ENCODE peak calls at places on chromosomes 7 and 10, in four cellular contexts. Z is EH, G is renal cortical epithelial cell, X is T-helper 1 cell. P is an unnamed sample.

GRCh38 chr7:112135815-112136706 is 70.1 kb downstream of the DOCK4 start:
- DNase-seq in Z (no peak), G (peak; percentile 16), X (no peak), P (no peak)

GRCh38 chr10:31133628-31134302 is 102.1 kb upstream of the ZNF438 start:
- DNase-seq in Z (peak; percentile 77), G (peak; percentile 28), X (peak; percentile 90), P (no peak)

GRCh38 chr7:64099656-64100531 is 54.7 kb downstream of the ZNF727 start:
- DNase-seq in Z (no peak), G (no peak), X (no peak), P (no peak)

GRCh38 chr7:141203177-141203576 is 129.3 kb downstream of the TMEM178B start:
- DNase-seq in Z (no peak), G (no peak), X (no peak), P (no peak)

GRCh38 chr7:45711161-45711490 is 137.0 kb downstream of the ADCY1 start:
- DNase-seq in Z (no peak), G (no peak), X (no peak), P (no peak)

GRCh38 chr7:122183106-122183505 is 39.1 kb upstream of the AASS start:
- DNase-seq in Z (no peak), G (no peak), X (no peak), P (no peak)

GRCh38 chr7:102178410-102178809 is 108.3 kb upstream of the SH2B2 start:
- DNase-seq in Z (no peak), G (no peak), X (no peak), P (no peak)

GRCh38 chr10:61786728-61787127 is 114.8 kb upstream of the ARID5B start:
- DNase-seq in Z (peak; percentile 83), G (peak; percentile 86), X (peak; percentile 83), P (no peak)

GRCh38 chr10:83012866-83013265 is 1126.4 kb upstream of the GHITM start:
- DNase-seq in Z (peak; percentile 56), G (no peak), X (no peak), P (no peak)

GRCh38 chr10:110916554-110917346 is 2.2 kb downstream of the BBIP1 start:
- DNase-seq in Z (peak; percentile 98), G (peak; percentile 63), X (peak; percentile 5), P (no peak)

GRCh38 chr10:119517235-119518141 is 25.0 kb downstream of the RGS10 start:
- DNase-seq in Z (peak; percentile 77), G (no peak), X (peak; percentile 74), P (no peak)

GRCh38 chr10:44992070-44992731 is 8.5 kb upstream of the ZNF22 start:
- DNase-seq in Z (no peak), G (no peak), X (no peak), P (no peak)

GRCh38 chr10:89390875-89391576 is 1.4 kb upstream of the IFIT1 start:
- DNase-seq in Z (no peak), G (no peak), X (no peak), P (no peak)

GRCh38 chr10:132264306-132264950 is 43.3 kb downstream of the STK32C start:
- DNase-seq in Z (no peak), G (no peak), X (no peak), P (no peak)

GRCh38 chr7:116595063-116595462 is 70.2 kb downstream of the CAV1 start:
- DNase-seq in Z (no peak), G (no peak), X (no peak), P (no peak)

GRCh38 chr10:9069136-9069535 is 1014.6 kb downstream of the GATA3 start:
- DNase-seq in Z (no peak), G (peak; percentile 42), X (no peak), P (no peak)

GRCh38 chr7:18653381-18654155 is 158.0 kb downstream of the HDAC9 start:
- DNase-seq in Z (peak; percentile 57), G (peak; percentile 9), X (no peak), P (no peak)

GRCh38 chr7:14691034-14691433 is 211.5 kb downstream of the DGKB start:
- DNase-seq in Z (no peak), G (no peak), X (no peak), P (no peak)

GRCh38 chr7:5692112-5692844 is 89.2 kb downstream of the RNF216 start:
- DNase-seq in Z (peak; percentile 99), G (peak; percentile 97), X (no peak), P (peak; percentile 91)

GRCh38 chr7:71718563-71718962 is 586.6 kb downstream of the GALNT17 start:
- DNase-seq in Z (no peak), G (no peak), X (no peak), P (no peak)

GRCh38 chr7:108441392-108441955 is 14.8 kb downstream of the NRCAM start:
- DNase-seq in Z (no peak), G (no peak), X (no peak), P (no peak)

GRCh38 chr7:100190059-100190711 is 12.5 kb downstream of the STAG3 start:
- DNase-seq in Z (peak; percentile 66), G (peak; percentile 42), X (peak; percentile 78), P (no peak)

GRCh38 chr10:69459101-69459805 is 8.0 kb downstream of the TSPAN15 start:
- DNase-seq in Z (no peak), G (no peak), X (no peak), P (no peak)

GRCh38 chr7:55127622-55128081 is 108.8 kb downstream of the EGFR start:
- DNase-seq in Z (peak; percentile 85), G (peak; percentile 76), X (no peak), P (no peak)

GRCh38 chr10:77983384-77984341 is 45.7 kb downstream of the POLR3A start:
- DNase-seq in Z (peak; percentile 84), G (peak; percentile 31), X (no peak), P (no peak)

GRCh38 chr10:63562857-63563256 is 41.7 kb downstream of the REEP3 start:
- DNase-seq in Z (no peak), G (no peak), X (no peak), P (no peak)

GRCh38 chr7:44961844-44962482 is 16.9 kb downstream of the MYO1G start:
- DNase-seq in Z (no peak), G (no peak), X (peak; percentile 12), P (no peak)

GRCh38 chr7:50346548-50347497 is 42.3 kb downstream of the IKZF1 start:
- DNase-seq in Z (peak; percentile 6), G (peak; percentile 53), X (no peak), P (no peak)